ENCODE peak calls at places on chromosomes 7 and 10, in seven cellular contexts. One of them, this sample, is unnamed.

GRCh38 chr10:59623823-59624535 is 85.7 kb downstream of the SLC16A9 start:
- DNase-seq in left ventricle myocardium inferior: peak; percentile 26
- DNase-seq in HFF-Myc: no peak
- DNase-seq in GM10248: no peak
- DNase-seq in ascending aorta: no peak
- DNase-seq in PC-9: no peak
- DNase-seq in AG10803: no peak
- DNase-seq in this sample: no peak

GRCh38 chr7:6615853-6616555 is 594 bp downstream of the ZNF853 start:
- DNase-seq in ascending aorta: no peak
- DNase-seq in left ventricle myocardium inferior: no peak
- DNase-seq in GM10248: no peak
- DNase-seq in AG10803: no peak
- DNase-seq in PC-9: peak; percentile 69
- DNase-seq in HFF-Myc: no peak
- DNase-seq in this sample: peak; percentile 48

GRCh38 chr7:143002856-143003255 is 24.1 kb downstream of the OR9A2 start:
- DNase-seq in GM10248: no peak
- DNase-seq in HFF-Myc: no peak
- DNase-seq in AG10803: no peak
- DNase-seq in ascending aorta: no peak
- DNase-seq in left ventricle myocardium inferior: no peak
- DNase-seq in PC-9: no peak
- DNase-seq in this sample: no peak

GRCh38 chr7:120856621-120857352 is 1.2 kb downstream of the TSPAN12 start:
- DNase-seq in HFF-Myc: no peak
- DNase-seq in PC-9: peak; percentile 53
- DNase-seq in left ventricle myocardium inferior: peak; percentile 38
- DNase-seq in AG10803: peak; percentile 2
- DNase-seq in ascending aorta: no peak
- DNase-seq in GM10248: peak; percentile 73
- DNase-seq in this sample: peak; percentile 77

GRCh38 chr7:129719980-129720732 is 108.6 kb downstream of the NRF1 start:
- DNase-seq in HFF-Myc: no peak
- DNase-seq in AG10803: no peak
- DNase-seq in PC-9: no peak
- DNase-seq in ascending aorta: no peak
- DNase-seq in GM10248: no peak
- DNase-seq in left ventricle myocardium inferior: no peak
- DNase-seq in this sample: no peak

GRCh38 chr7:93165447-93165846 is 17.3 kb upstream of the SAMD9L start:
- DNase-seq in PC-9: no peak
- DNase-seq in HFF-Myc: no peak
- DNase-seq in GM10248: peak; percentile 21
- DNase-seq in ascending aorta: no peak
- DNase-seq in left ventricle myocardium inferior: no peak
- DNase-seq in AG10803: no peak
- DNase-seq in this sample: no peak

GRCh38 chr10:61961278-61961677 is 59.8 kb downstream of the ARID5B start:
- DNase-seq in PC-9: no peak
- DNase-seq in HFF-Myc: no peak
- DNase-seq in ascending aorta: no peak
- DNase-seq in left ventricle myocardium inferior: no peak
- DNase-seq in GM10248: peak; percentile 26
- DNase-seq in AG10803: no peak
- DNase-seq in this sample: no peak

GRCh38 chr7:77415822-77416620 is at the start of gene GSAP:
- DNase-seq in GM10248: peak; percentile 81
- DNase-seq in AG10803: peak; percentile 28
- DNase-seq in PC-9: peak; percentile 61
- DNase-seq in HFF-Myc: no peak
- DNase-seq in left ventricle myocardium inferior: peak; percentile 71
- DNase-seq in ascending aorta: no peak
- DNase-seq in this sample: peak; percentile 64

GRCh38 chr7:81603-82342 is 110.6 kb upstream of the FAM20C start:
- DNase-seq in PC-9: peak; percentile 49
- DNase-seq in AG10803: no peak
- DNase-seq in HFF-Myc: no peak
- DNase-seq in ascending aorta: no peak
- DNase-seq in left ventricle myocardium inferior: no peak
- DNase-seq in GM10248: no peak
- DNase-seq in this sample: no peak

GRCh38 chr7:73978681-73979563 is 49.1 kb upstream of the ELN start:
- DNase-seq in HFF-Myc: no peak
- DNase-seq in GM10248: peak; percentile 75
- DNase-seq in PC-9: peak; percentile 91
- DNase-seq in AG10803: peak; percentile 76
- DNase-seq in left ventricle myocardium inferior: no peak
- DNase-seq in ascending aorta: no peak
- DNase-seq in this sample: peak; percentile 51

GRCh38 chr10:106713846-106714245 is 450.7 kb downstream of the SORCS1 start:
- DNase-seq in HFF-Myc: no peak
- DNase-seq in GM10248: no peak
- DNase-seq in ascending aorta: no peak
- DNase-seq in left ventricle myocardium inferior: no peak
- DNase-seq in AG10803: no peak
- DNase-seq in PC-9: no peak
- DNase-seq in this sample: no peak

GRCh38 chr7:144391823-144392255 is 11.7 kb downstream of the NOBOX start:
- DNase-seq in GM10248: peak; percentile 65
- DNase-seq in left ventricle myocardium inferior: no peak
- DNase-seq in HFF-Myc: peak; percentile 29
- DNase-seq in AG10803: peak; percentile 58
- DNase-seq in PC-9: peak; percentile 16
- DNase-seq in ascending aorta: no peak
- DNase-seq in this sample: peak; percentile 15

GRCh38 chr10:42422911-42423310 is 215.5 kb downstream of the ZNF33B start:
- DNase-seq in left ventricle myocardium inferior: no peak
- DNase-seq in HFF-Myc: no peak
- DNase-seq in GM10248: no peak
- DNase-seq in ascending aorta: no peak
- DNase-seq in PC-9: no peak
- DNase-seq in AG10803: no peak
- DNase-seq in this sample: no peak

GRCh38 chr10:42431095-42431494 is 207.3 kb downstream of the ZNF33B start:
- DNase-seq in PC-9: no peak
- DNase-seq in ascending aorta: no peak
- DNase-seq in left ventricle myocardium inferior: no peak
- DNase-seq in HFF-Myc: no peak
- DNase-seq in AG10803: no peak
- DNase-seq in GM10248: no peak
- DNase-seq in this sample: no peak

GRCh38 chr10:42428534-42428933 is 209.8 kb downstream of the ZNF33B start:
- DNase-seq in GM10248: no peak
- DNase-seq in AG10803: peak; percentile 0
- DNase-seq in PC-9: no peak
- DNase-seq in HFF-Myc: peak; percentile 6
- DNase-seq in left ventricle myocardium inferior: no peak
- DNase-seq in ascending aorta: no peak
- DNase-seq in this sample: no peak
- TF ChIP-seq CTCF in GM10248: peak; percentile 29
- TF ChIP-seq CTCF in AG10803: peak; percentile 56
- TF ChIP-seq CTCF in PC-9: peak; percentile 79
- TF ChIP-seq CTCF in HFF-Myc: peak; percentile 27
- TF ChIP-seq CTCF in left ventricle myocardium inferior: peak; percentile 63
- TF ChIP-seq CTCF in ascending aorta: no peak
- TF ChIP-seq CTCF in this sample: no peak

GRCh38 chr7:41559426-41559825 is 143.5 kb downstream of the INHBA start:
- DNase-seq in GM10248: no peak
- DNase-seq in PC-9: peak; percentile 57
- DNase-seq in HFF-Myc: no peak
- DNase-seq in ascending aorta: no peak
- DNase-seq in left ventricle myocardium inferior: no peak
- DNase-seq in AG10803: no peak
- DNase-seq in this sample: no peak
- TF ChIP-seq CTCF in GM10248: no peak
- TF ChIP-seq CTCF in PC-9: no peak
- TF ChIP-seq CTCF in HFF-Myc: no peak
- TF ChIP-seq CTCF in ascending aorta: no peak
- TF ChIP-seq CTCF in left ventricle myocardium inferior: no peak
- TF ChIP-seq CTCF in AG10803: no peak
- TF ChIP-seq CTCF in this sample: no peak

GRCh38 chr10:30472414-30473155 is 38.6 kb downstream of the MAP3K8 start:
- DNase-seq in ascending aorta: no peak
- DNase-seq in PC-9: no peak
- DNase-seq in HFF-Myc: no peak
- DNase-seq in AG10803: no peak
- DNase-seq in left ventricle myocardium inferior: no peak
- DNase-seq in GM10248: no peak
- DNase-seq in this sample: no peak

GRCh38 chr10:30481603-30482002 is 47.6 kb downstream of the MAP3K8 start:
- DNase-seq in left ventricle myocardium inferior: no peak
- DNase-seq in AG10803: no peak
- DNase-seq in PC-9: no peak
- DNase-seq in HFF-Myc: no peak
- DNase-seq in ascending aorta: no peak
- DNase-seq in GM10248: no peak
- DNase-seq in this sample: no peak

DNA sequence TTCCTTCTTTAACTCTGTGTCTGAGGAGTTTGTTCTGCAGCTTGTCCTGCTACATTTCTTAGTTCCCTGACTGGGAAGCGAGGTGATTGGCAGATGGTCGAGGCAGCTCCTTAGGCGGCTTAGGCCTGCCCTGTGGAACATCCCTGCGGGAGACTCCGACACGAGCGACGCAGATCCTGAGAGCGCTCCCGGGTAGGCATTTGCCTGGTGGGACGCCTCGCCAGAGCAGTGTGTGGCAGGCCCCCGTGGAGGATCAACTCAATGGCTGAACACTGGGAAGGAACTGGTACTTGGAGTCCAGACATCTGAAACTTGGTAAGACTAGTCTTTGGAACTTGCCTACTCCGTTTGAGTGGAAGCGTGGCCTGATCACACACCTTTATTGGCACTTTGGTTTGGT is 42.5 kb downstream of the MAP3K8 start:
- DNase-seq in GM10248: no peak
- DNase-seq in left ventricle myocardium inferior: no peak
- DNase-seq in ascending aorta: no peak
- DNase-seq in HFF-Myc: no peak
- DNase-seq in AG10803: no peak
- DNase-seq in PC-9: no peak
- DNase-seq in this sample: no peak
- TF ChIP-seq CTCF in GM10248: no peak
- TF ChIP-seq CTCF in left ventricle myocardium inferior: no peak
- TF ChIP-seq CTCF in ascending aorta: no peak
- TF ChIP-seq CTCF in HFF-Myc: no peak
- TF ChIP-seq CTCF in AG10803: no peak
- TF ChIP-seq CTCF in PC-9: no peak
- TF ChIP-seq CTCF in this sample: no peak

GRCh38 chr7:78605131-78605530 is 806.6 kb downstream of the PHTF2 start:
- DNase-seq in AG10803: peak; percentile 15
- DNase-seq in GM10248: no peak
- DNase-seq in left ventricle myocardium inferior: no peak
- DNase-seq in ascending aorta: no peak
- DNase-seq in HFF-Myc: no peak
- DNase-seq in PC-9: no peak
- DNase-seq in this sample: no peak

GRCh38 chr7:78601728-78602127 is 803.2 kb downstream of the PHTF2 start:
- DNase-seq in GM10248: no peak
- DNase-seq in ascending aorta: no peak
- DNase-seq in left ventricle myocardium inferior: no peak
- DNase-seq in PC-9: no peak
- DNase-seq in HFF-Myc: no peak
- DNase-seq in AG10803: peak; percentile 35
- DNase-seq in this sample: no peak

GRCh38 chr7:78609281-78609680 is 810.7 kb downstream of the PHTF2 start:
- DNase-seq in GM10248: no peak
- DNase-seq in AG10803: no peak
- DNase-seq in left ventricle myocardium inferior: no peak
- DNase-seq in ascending aorta: no peak
- DNase-seq in PC-9: no peak
- DNase-seq in HFF-Myc: no peak
- DNase-seq in this sample: no peak

GRCh38 chr7:78607099-78607498 is 808.5 kb downstream of the PHTF2 start:
- DNase-seq in left ventricle myocardium inferior: no peak
- DNase-seq in ascending aorta: no peak
- DNase-seq in AG10803: no peak
- DNase-seq in HFF-Myc: no peak
- DNase-seq in PC-9: no peak
- DNase-seq in GM10248: no peak
- DNase-seq in this sample: peak; percentile 1
- TF ChIP-seq CTCF in left ventricle myocardium inferior: no peak
- TF ChIP-seq CTCF in ascending aorta: no peak
- TF ChIP-seq CTCF in AG10803: no peak
- TF ChIP-seq CTCF in HFF-Myc: peak; percentile 36
- TF ChIP-seq CTCF in PC-9: peak; percentile 37
- TF ChIP-seq CTCF in GM10248: peak; percentile 4
- TF ChIP-seq CTCF in this sample: peak; percentile 29

GRCh38 chr10:93977442-93977841 is 16.3 kb upstream of the PLCE1 start:
- DNase-seq in left ventricle myocardium inferior: no peak
- DNase-seq in ascending aorta: no peak
- DNase-seq in HFF-Myc: no peak
- DNase-seq in GM10248: no peak
- DNase-seq in AG10803: no peak
- DNase-seq in PC-9: no peak
- DNase-seq in this sample: no peak
- TF ChIP-seq CTCF in left ventricle myocardium inferior: peak; percentile 8
- TF ChIP-seq CTCF in ascending aorta: no peak
- TF ChIP-seq CTCF in HFF-Myc: no peak
- TF ChIP-seq CTCF in GM10248: no peak
- TF ChIP-seq CTCF in AG10803: no peak
- TF ChIP-seq CTCF in PC-9: no peak
- TF ChIP-seq CTCF in this sample: no peak

DNA sequence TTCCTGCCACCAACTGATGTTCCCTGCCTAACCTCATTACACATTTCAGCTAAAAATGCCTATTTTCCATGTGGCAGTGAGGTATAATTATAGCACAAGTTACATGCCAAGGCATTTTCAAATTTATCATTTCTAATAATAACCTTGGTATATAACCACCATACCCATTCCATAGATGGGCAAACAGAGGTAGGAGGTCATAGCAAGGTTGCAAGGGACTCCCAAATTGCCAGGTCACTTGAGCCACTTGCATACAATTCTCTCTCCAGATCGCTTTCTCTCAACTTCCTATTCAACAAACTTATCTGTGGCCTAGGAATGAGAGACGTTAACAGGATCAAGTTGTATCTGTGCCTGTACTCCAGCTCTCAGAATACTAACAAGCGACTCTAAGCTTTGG is 108.3 kb downstream of the ATXN7L1 start:
- DNase-seq in HFF-Myc: no peak
- DNase-seq in PC-9: no peak
- DNase-seq in ascending aorta: no peak
- DNase-seq in left ventricle myocardium inferior: no peak
- DNase-seq in GM10248: no peak
- DNase-seq in AG10803: no peak
- DNase-seq in this sample: no peak
- TF ChIP-seq CTCF in HFF-Myc: no peak
- TF ChIP-seq CTCF in PC-9: no peak
- TF ChIP-seq CTCF in ascending aorta: no peak
- TF ChIP-seq CTCF in left ventricle myocardium inferior: no peak
- TF ChIP-seq CTCF in GM10248: no peak
- TF ChIP-seq CTCF in AG10803: no peak
- TF ChIP-seq CTCF in this sample: no peak

GRCh38 chr10:28558923-28559508 is 26.1 kb downstream of the WAC start:
- DNase-seq in PC-9: no peak
- DNase-seq in ascending aorta: no peak
- DNase-seq in GM10248: no peak
- DNase-seq in HFF-Myc: no peak
- DNase-seq in left ventricle myocardium inferior: no peak
- DNase-seq in AG10803: no peak
- DNase-seq in this sample: no peak
- TF ChIP-seq CTCF in PC-9: no peak
- TF ChIP-seq CTCF in ascending aorta: no peak
- TF ChIP-seq CTCF in GM10248: no peak
- TF ChIP-seq CTCF in HFF-Myc: no peak
- TF ChIP-seq CTCF in left ventricle myocardium inferior: no peak
- TF ChIP-seq CTCF in AG10803: no peak
- TF ChIP-seq CTCF in this sample: no peak

GRCh38 chr10:119149723-119150122 is 15.8 kb downstream of the SFXN4 start:
- DNase-seq in left ventricle myocardium inferior: no peak
- DNase-seq in AG10803: no peak
- DNase-seq in HFF-Myc: no peak
- DNase-seq in PC-9: no peak
- DNase-seq in ascending aorta: no peak
- DNase-seq in GM10248: no peak
- DNase-seq in this sample: no peak
- TF ChIP-seq CTCF in left ventricle myocardium inferior: no peak
- TF ChIP-seq CTCF in AG10803: no peak
- TF ChIP-seq CTCF in HFF-Myc: peak; percentile 29
- TF ChIP-seq CTCF in PC-9: no peak
- TF ChIP-seq CTCF in ascending aorta: no peak
- TF ChIP-seq CTCF in GM10248: no peak
- TF ChIP-seq CTCF in this sample: no peak

This sample was measured in nephron progenitor cell.